ENCODE peak calls at places on chromosomes 1 and 21, in seven cellular contexts. Y is iris pigment epithelial cell; E is memory B cell; V is HAP-1; C is nephron progenitor cell; D is naive thymus-derived CD4-positive, alpha-beta T cell; J is effector memory CD8-positive, alpha-beta T cell. M is an unnamed sample.

GRCh38 chr1:200877839-200878551 is 5.2 kb downstream of the GPR25 start:
- DNase-seq in Y (no peak), V (no peak), D (no peak), E (no peak), C (no peak), J (no peak), M (peak)

GRCh38 chr1:107454786-107455185 is 313.9 kb downstream of the NTNG1 start:
- DNase-seq in J (no peak), C (no peak), V (no peak), E (no peak), D (no peak), Y (no peak), M (no peak)

GRCh38 chr1:235313931-235314678 is 13.9 kb downstream of the ARID4B start:
- DNase-seq in J (no peak), Y (peak), D (no peak), C (no peak), V (no peak), E (no peak), M (no peak)

GRCh38 chr21:35077975-35078374 is 28.9 kb upstream of the RUNX1 start:
- DNase-seq in Y (no peak), J (no peak), E (no peak), V (no peak), D (no peak), C (no peak), M (no peak)

GRCh38 chr1:31674626-31675025 is 29.2 kb downstream of the COL16A1 start:
- DNase-seq in D (no peak), C (no peak), Y (no peak), E (no peak), J (no peak), V (no peak), M (no peak)

GRCh38 chr1:203676455-203676854 is 49.8 kb downstream of the ATP2B4 start:
- DNase-seq in E (no peak), J (no peak), Y (no peak), D (no peak), C (no peak), V (no peak), M (no peak)

GRCh38 chr1:3313579-3313955 is 140.9 kb upstream of the ARHGEF16 start:
- DNase-seq in E (no peak), D (no peak), J (no peak), C (peak), V (no peak), Y (peak), M (no peak)

GRCh38 chr1:42639116-42639515 is 19.1 kb upstream of the PPIH start:
- DNase-seq in E (no peak), Y (peak), V (no peak), C (no peak), J (no peak), D (no peak), M (no peak)

GRCh38 chr21:28215214-28215954 is 777.3 kb downstream of the LTN1 start:
- DNase-seq in D (no peak), V (no peak), J (no peak), E (no peak), Y (peak), C (no peak), M (no peak)

GRCh38 chr1:37473431-37474050 is 839 bp upstream of the ZC3H12A start:
- DNase-seq in C (no peak), D (peak), E (no peak), J (peak), Y (no peak), V (no peak), M (no peak)

GRCh38 chr1:196355206-196355786 is 252.9 kb downstream of the KCNT2 start:
- DNase-seq in J (no peak), Y (peak), V (no peak), C (no peak), D (no peak), E (no peak), M (no peak)

GRCh38 chr1:24673336-24673735 is 30.2 kb downstream of the SRRM1 start:
- DNase-seq in E (no peak), J (no peak), C (no peak), V (no peak), Y (peak), D (no peak), M (no peak)

GRCh38 chr21:31386006-31386405 is 41.9 kb upstream of the TIAM1 start:
- DNase-seq in E (no peak), V (no peak), D (no peak), Y (no peak), C (no peak), J (no peak), M (no peak)

GRCh38 chr1:32031578-32032286 is 18.1 kb downstream of the KHDRBS1 start:
- DNase-seq in D (no peak), Y (peak), C (no peak), J (no peak), E (no peak), V (peak), M (no peak)

GRCh38 chr1:47866631-47867446 is 130.3 kb downstream of the TRABD2B start:
- DNase-seq in J (no peak), C (no peak), E (no peak), Y (no peak), D (no peak), V (no peak), M (no peak)

GRCh38 chr1:86156571-86157455 is at the start of gene COL24A1:
- DNase-seq in C (peak), D (no peak), V (peak), Y (peak), J (no peak), E (no peak), M (no peak)

GRCh38 chr1:66315675-66316074 is 218.3 kb upstream of the SGIP1 start:
- DNase-seq in J (no peak), E (no peak), Y (peak), V (no peak), D (no peak), C (no peak), M (no peak)

GRCh38 chr1:68049941-68050878 is at the start of gene DIRAS3:
- DNase-seq in C (peak), V (no peak), J (no peak), D (no peak), Y (peak), E (no peak), M (no peak)

GRCh38 chr21:14591882-14592281 is 45.8 kb upstream of the SAMSN1 start:
- DNase-seq in V (no peak), J (no peak), D (no peak), E (no peak), Y (peak), C (no peak), M (no peak)

GRCh38 chr1:1121611-1122077 is 5.8 kb upstream of the C1orf159 start:
- DNase-seq in E (no peak), J (no peak), D (no peak), C (no peak), Y (no peak), V (no peak), M (no peak)

GRCh38 chr1:171433451-171433850 is 51.9 kb upstream of the PRRC2C start:
- DNase-seq in D (no peak), Y (peak), V (no peak), C (no peak), E (no peak), J (no peak), M (no peak)

GRCh38 chr1:20086800-20087199 is 16.8 kb downstream of the PLA2G5 start:
- DNase-seq in Y (no peak), V (no peak), C (no peak), J (no peak), D (no peak), E (no peak), M (no peak)

GRCh38 chr1:87473203-87473661 is 144.6 kb downstream of the LMO4 start:
- DNase-seq in D (no peak), E (no peak), Y (no peak), V (peak), J (no peak), C (no peak), M (no peak)

GRCh38 chr1:17274186-17275170 is 25.6 kb downstream of the PADI3 start:
- DNase-seq in C (peak), J (no peak), Y (peak), E (no peak), D (no peak), V (peak), M (peak)

GRCh38 chr1:8032351-8032750 is 6.2 kb upstream of the ERRFI1 start:
- DNase-seq in V (no peak), E (no peak), D (no peak), C (no peak), J (no peak), Y (peak), M (no peak)

GRCh38 chr1:119715542-119715941 is 3.8 kb downstream of the PHGDH start:
- DNase-seq in V (no peak), J (no peak), C (peak), Y (no peak), E (no peak), D (no peak), M (no peak)

GRCh38 chr1:78855258-78855657 is 151.3 kb downstream of the ADGRL4 start:
- DNase-seq in V (no peak), E (no peak), D (no peak), Y (no peak), C (no peak), J (no peak), M (no peak)

GRCh38 chr1:63593887-63594617 is 841 bp downstream of the PGM1 start:
- DNase-seq in Y (peak), E (peak), J (peak), D (peak), V (no peak), C (peak), M (peak)

GRCh38 chr1:8238141-8239038 is 79.5 kb upstream of the SLC45A1 start:
- DNase-seq in Y (peak), E (no peak), C (no peak), V (no peak), D (no peak), J (no peak), M (no peak)

GRCh38 chr1:89735449-89735848 is 85.4 kb upstream of the LRRC8D start:
- DNase-seq in J (no peak), C (no peak), D (no peak), Y (no peak), E (no peak), V (no peak), M (no peak)

GRCh38 chr1:77671836-77672235 is 10.6 kb downstream of the ZZZ3 start:
- DNase-seq in V (no peak), Y (peak), E (no peak), C (no peak), J (no peak), D (no peak), M (no peak)

GRCh38 chr1:192610114-192610958 is 25.6 kb upstream of the RGS13 start:
- DNase-seq in Y (peak), D (peak), E (peak), C (no peak), J (no peak), V (peak), M (no peak)

GRCh38 chr1:232880354-232880753 is 70.1 kb upstream of the NTPCR start:
- DNase-seq in E (no peak), D (no peak), J (no peak), C (peak), V (peak), Y (peak), M (no peak)

GRCh38 chr1:244846653-244847052 is 11.2 kb downstream of the COX20 start:
- DNase-seq in J (no peak), D (no peak), C (no peak), Y (no peak), E (no peak), V (no peak), M (no peak)

GRCh38 chr1:27528701-27529637 is 39.0 kb upstream of the WASF2 start:
- DNase-seq in E (no peak), C (peak), Y (no peak), J (no peak), V (no peak), D (no peak), M (no peak)

GRCh38 chr1:229027622-229028182 is 243.2 kb upstream of the RAB4A start:
- DNase-seq in Y (peak), V (peak), J (peak), D (peak), C (no peak), E (no peak), M (no peak)

GRCh38 chr1:228081578-228082259 is 789 bp upstream of the ARF1 start:
- DNase-seq in C (peak), V (peak), E (no peak), Y (no peak), D (no peak), J (no peak), M (no peak)